ENCODE peak calls at places on chromosome 2, in eight cellular contexts. G, W, F, I, L, R, H and M are unnamed samples.

GRCh38 chr2:197804758-197805597 is 585 bp downstream of the PLCL1 start:
- DNase-seq in G (peak), W (peak), F (peak), I (no peak), L (peak), R (peak), H (peak), M (no peak)

GRCh38 chr2:129766594-129766993 is 212.9 kb upstream of the RAB6C start:
- DNase-seq in G (no peak), W (no peak), F (no peak), I (no peak), L (no peak), R (no peak), H (no peak), M (no peak)

GRCh38 chr2:159614534-159615186 is 1.7 kb downstream of the BAZ2B start:
- DNase-seq in G (no peak), W (no peak), F (no peak), I (no peak), L (no peak), R (no peak), H (peak), M (no peak)

GRCh38 chr2:200585730-200586643 is at the start of gene AOX1:
- DNase-seq in G (no peak), W (peak), F (peak), I (no peak), L (peak), R (peak), H (peak), M (no peak)

GRCh38 chr2:68465081-68465916 is 1.8 kb downstream of the FBXO48 start:
- DNase-seq in G (no peak), W (peak), F (no peak), I (no peak), L (no peak), R (no peak), H (no peak), M (no peak)

GRCh38 chr2:38106420-38107182 is 30.6 kb upstream of the CYP1B1 start:
- DNase-seq in G (no peak), W (peak), F (no peak), I (peak), L (no peak), R (no peak), H (peak), M (no peak)

GRCh38 chr2:36450466-36451196 is 95.1 kb downstream of the CRIM1 start:
- DNase-seq in G (no peak), W (peak), F (no peak), I (no peak), L (no peak), R (no peak), H (peak), M (no peak)

GRCh38 chr2:86470890-86471289 is 29.7 kb downstream of the KDM3A start:
- DNase-seq in G (no peak), W (no peak), F (no peak), I (no peak), L (no peak), R (no peak), H (no peak), M (no peak)

GRCh38 chr2:9247786-9248185 is 41.2 kb downstream of the ASAP2 start:
- DNase-seq in G (peak), W (no peak), F (no peak), I (no peak), L (no peak), R (no peak), H (peak), M (no peak)

GRCh38 chr2:20914087-20914486 is 91.2 kb upstream of the LDAH start:
- DNase-seq in G (no peak), W (no peak), F (no peak), I (no peak), L (no peak), R (no peak), H (no peak), M (no peak)